ENCODE peak calls at places on chromosomes 12 and 14, in nine cellular contexts. R is sigmoid colon, G is uterus, V is GM10248, W is NB4, C is HCT116, A is AG09309, L is cardiac muscle cell, O is brain microvascular endothelial cell. B is an unnamed sample.

GRCh38 chr14:51428981-51429380 is 188.9 kb downstream of the TMX1 start:
- DNase-seq in W (no peak), R (no peak), L (no peak), V (no peak), C (no peak), G (no peak), A (no peak), O (no peak), B (no peak)

GRCh38 chr12:28390716-28391452 is 200.6 kb downstream of the CCDC91 start:
- DNase-seq in O (peak), R (no peak), A (peak), G (no peak), L (peak), W (no peak), V (no peak), C (no peak), B (no peak)

GRCh38 chr14:93009471-93010117 is 86.6 kb downstream of the CHGA start:
- DNase-seq in A (no peak), W (no peak), R (peak), C (no peak), O (no peak), G (no peak), L (no peak), V (no peak), B (peak)

GRCh38 chr12:19759229-19759628 is 319.9 kb downstream of the AEBP2 start:
- DNase-seq in L (peak), W (no peak), V (no peak), A (no peak), O (peak), G (no peak), C (no peak), R (no peak), B (no peak)

GRCh38 chr14:90510208-90510607 is 113.4 kb downstream of the CALM1 start:
- DNase-seq in G (no peak), L (no peak), W (no peak), O (no peak), V (no peak), R (peak), A (no peak), C (no peak), B (no peak)

GRCh38 chr14:70857499-70857895 is 48.2 kb upstream of the MAP3K9 start:
- DNase-seq in L (no peak), W (no peak), O (peak), R (no peak), A (no peak), V (no peak), G (no peak), C (no peak), B (no peak)

GRCh38 chr12:98453070-98453469 is 62.3 kb upstream of the TMPO start:
- DNase-seq in A (no peak), O (no peak), G (no peak), W (no peak), V (no peak), R (no peak), L (no peak), C (no peak), B (no peak)

GRCh38 chr12:6925543-6926279 is 2.0 kb upstream of the ATN1 start:
- DNase-seq in R (peak), O (no peak), G (peak), V (no peak), W (no peak), C (peak), L (peak), A (peak), B (no peak)

GRCh38 chr14:33406766-33407165 is 468.1 kb downstream of the NPAS3 start:
- DNase-seq in V (no peak), W (no peak), G (no peak), C (no peak), A (no peak), R (no peak), O (no peak), L (no peak), B (no peak)

GRCh38 chr14:102374264-102374663 is 11.5 kb downstream of the TECPR2 start:
- DNase-seq in G (no peak), C (no peak), O (no peak), V (no peak), L (no peak), W (no peak), R (no peak), A (no peak), B (no peak)

GRCh38 chr12:1644523-1645438 is 15.8 kb downstream of the WNT5B start:
- DNase-seq in C (no peak), L (peak), A (no peak), W (peak), O (peak), R (peak), V (no peak), G (peak), B (no peak)

GRCh38 chr14:59020382-59020781 is 168.1 kb upstream of the DAAM1 start:
- DNase-seq in C (peak), G (no peak), R (no peak), V (no peak), L (peak), O (peak), A (no peak), W (peak), B (no peak)

GRCh38 chr14:36518031-36518585 is 1.9 kb downstream of the NKX2-1 start:
- DNase-seq in O (no peak), A (no peak), G (no peak), R (no peak), V (peak), W (no peak), L (no peak), C (no peak), B (no peak)

GRCh38 chr14:54572316-54572715 is 5.4 kb downstream of the SAMD4A start:
- DNase-seq in R (no peak), G (no peak), L (peak), V (no peak), O (peak), W (peak), A (no peak), C (no peak), B (no peak)

GRCh38 chr12:98997899-98998298 is 352.8 kb downstream of the APAF1 start:
- DNase-seq in G (no peak), V (no peak), A (no peak), W (no peak), O (no peak), C (no peak), L (no peak), R (no peak), B (no peak)

GRCh38 chr14:77305696-77306095 is 15.0 kb downstream of the POMT2 start:
- DNase-seq in L (no peak), V (no peak), A (no peak), W (no peak), G (no peak), R (no peak), C (no peak), O (no peak), B (no peak)

GRCh38 chr12:107320929-107321618 is 227.7 kb upstream of the CRY1 start:
- DNase-seq in R (no peak), A (no peak), O (peak), W (peak), L (peak), V (no peak), C (no peak), G (no peak), B (no peak)

GRCh38 chr12:110256780-110257431 is 24.1 kb upstream of the ATP2A2 start:
- DNase-seq in V (no peak), C (no peak), G (peak), W (peak), A (no peak), O (no peak), L (peak), R (peak), B (peak)

GRCh38 chr12:64057706-64058105 is 164.4 kb downstream of the KICS2 start:
- DNase-seq in W (no peak), A (no peak), L (no peak), R (no peak), G (no peak), O (no peak), V (no peak), C (no peak), B (no peak)

GRCh38 chr12:64058541-64059321 is 163.4 kb downstream of the KICS2 start:
- DNase-seq in G (no peak), L (no peak), C (no peak), A (no peak), W (no peak), O (no peak), V (no peak), R (no peak), B (no peak)

GRCh38 chr12:64061868-64062375 is 160.2 kb downstream of the KICS2 start:
- DNase-seq in C (no peak), V (no peak), R (no peak), A (no peak), W (no peak), G (no peak), L (no peak), O (no peak), B (no peak)

GRCh38 chr12:64056741-64057140 is 165.4 kb downstream of the KICS2 start:
- DNase-seq in G (no peak), A (no peak), W (no peak), O (no peak), R (no peak), V (no peak), L (no peak), C (no peak), B (no peak)

DNA sequence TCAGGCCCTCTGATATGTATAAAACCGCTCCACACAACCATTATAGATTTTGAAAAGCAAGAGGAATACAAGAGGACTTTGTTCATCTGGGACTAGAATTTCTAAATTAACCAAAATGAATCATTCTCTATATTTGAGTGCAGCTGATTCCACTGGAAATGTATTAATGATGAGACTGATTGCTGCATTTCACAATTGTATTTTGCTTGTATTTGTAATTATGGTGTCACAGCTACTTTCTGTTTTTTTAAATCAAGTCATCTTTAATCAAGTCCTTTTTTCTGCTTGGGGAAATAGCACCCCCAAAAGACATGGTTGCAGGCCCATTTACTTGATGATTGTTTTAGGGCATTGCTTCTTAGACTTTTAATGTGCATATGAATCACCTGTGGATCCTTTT is 162.4 kb downstream of the KICS2 start:
- DNase-seq in A (no peak), G (no peak), V (no peak), L (no peak), W (no peak), O (no peak), C (no peak), R (no peak), B (no peak)
- TF ChIP-seq CTCF in A (no peak), G (no peak), V (no peak), L (no peak), W (no peak), O (no peak), C (no peak), R (no peak), B (no peak)

GRCh38 chr12:96208801-96209534 is 14.8 kb downstream of the ELK3 start:
- DNase-seq in L (peak), O (no peak), G (no peak), W (no peak), V (no peak), C (no peak), R (no peak), A (no peak), B (no peak)
- TF ChIP-seq CTCF in L (no peak), O (peak), G (peak), W (no peak), V (no peak), C (no peak), R (no peak), A (peak), B (no peak)

GRCh38 chr14:101182476-101182875 is 279.0 kb upstream of the RTL1 start:
- DNase-seq in G (no peak), A (no peak), O (no peak), R (no peak), C (no peak), W (no peak), L (no peak), V (peak), B (no peak)

GRCh38 chr14:101184104-101184455 is 280.6 kb upstream of the RTL1 start:
- DNase-seq in G (no peak), O (no peak), R (no peak), V (peak), L (no peak), A (no peak), W (no peak), C (no peak), B (no peak)

GRCh38 chr14:101184562-101184961 is 281.0 kb upstream of the RTL1 start:
- DNase-seq in C (no peak), A (no peak), R (no peak), G (no peak), V (no peak), L (no peak), W (no peak), O (no peak), B (no peak)

GRCh38 chr14:101185081-101185835 is 281.7 kb upstream of the RTL1 start:
- DNase-seq in R (no peak), C (no peak), V (no peak), O (no peak), W (no peak), A (no peak), L (no peak), G (peak), B (no peak)

GRCh38 chr14:101183376-101184103 is 280.0 kb upstream of the RTL1 start:
- DNase-seq in A (no peak), V (peak), O (no peak), L (peak), R (no peak), W (no peak), C (no peak), G (peak), B (no peak)
- TF ChIP-seq CTCF in A (no peak), V (no peak), O (peak), L (peak), R (peak), W (no peak), C (no peak), G (peak), B (no peak)

GRCh38 chr14:68937790-68938514 is 41.1 kb downstream of the ACTN1 start:
- DNase-seq in G (peak), W (no peak), L (no peak), O (no peak), A (no peak), C (no peak), V (no peak), R (peak), B (no peak)
- TF ChIP-seq CTCF in G (peak), W (no peak), L (peak), O (peak), A (peak), C (no peak), V (no peak), R (no peak), B (no peak)